ENCODE peak calls at places on chromosomes 6 and 20, in ten cellular contexts. I is posterior vena cava; F is stimulated activated CD4-positive, alpha-beta T cell treated with anti-CD3 and anti-CD28 coated beads, Interleukin-2, amount 100 ng/mL, for 48 hours; J is AG04449; T is fibroblast of lung; P is A172; R is central memory CD4-positive, alpha-beta T cell; K is HEK293T; W is H54; N is naive B cell. O is an unnamed sample.

GRCh38 chr6:131683479-131683878 is 17.7 kb downstream of the OR2A4 start:
- DNase-seq in I (no peak), F (no peak), J (no peak), T (no peak), P (no peak), R (no peak), K (no peak), W (no peak), N (peak), O (no peak)

GRCh38 chr20:50335105-50335504 is 144.5 kb downstream of the CEBPB start:
- DNase-seq in I (peak), F (no peak), J (no peak), T (peak), P (peak), R (no peak), K (peak), W (peak), N (no peak), O (no peak)

GRCh38 chr20:39669659-39670058 is 707.5 kb downstream of the DHX35 start:
- DNase-seq in I (no peak), F (no peak), J (no peak), T (no peak), P (no peak), R (no peak), K (no peak), W (no peak), N (no peak), O (no peak)

GRCh38 chr6:90397929-90398674 is 101.5 kb upstream of the BACH2 start:
- DNase-seq in I (no peak), F (peak), J (no peak), T (peak), P (peak), R (peak), K (no peak), W (no peak), N (peak), O (no peak)

GRCh38 chr6:43396408-43397149 is 27.1 kb upstream of the ZNF318 start:
- DNase-seq in I (no peak), F (no peak), J (no peak), T (no peak), P (no peak), R (no peak), K (no peak), W (no peak), N (no peak), O (no peak)

GRCh38 chr20:42530855-42531674 is 658.6 kb downstream of the PTPRT start:
- DNase-seq in I (no peak), F (no peak), J (no peak), T (no peak), P (no peak), R (no peak), K (peak), W (peak), N (no peak), O (no peak)

GRCh38 chr6:3309391-3310050 is 50.8 kb downstream of the PSMG4 start:
- DNase-seq in I (peak), F (no peak), J (no peak), T (no peak), P (no peak), R (no peak), K (no peak), W (no peak), N (no peak), O (peak)

GRCh38 chr6:39403304-39403703 is 80.8 kb upstream of the KCNK16 start:
- DNase-seq in I (no peak), F (no peak), J (no peak), T (no peak), P (no peak), R (no peak), K (no peak), W (no peak), N (no peak), O (no peak)

GRCh38 chr20:19098806-19099578 is 113.5 kb upstream of the SLC24A3 start:
- DNase-seq in I (no peak), F (no peak), J (no peak), T (no peak), P (no peak), R (no peak), K (no peak), W (no peak), N (no peak), O (no peak)

GRCh38 chr6:46926481-46926880 is 4.7 kb upstream of the ADGRF5 start:
- DNase-seq in I (no peak), F (no peak), J (no peak), T (peak), P (no peak), R (no peak), K (no peak), W (no peak), N (no peak), O (no peak)

GRCh38 chr6:45072014-45072413 is 256.1 kb upstream of the RUNX2 start:
- DNase-seq in I (no peak), F (no peak), J (no peak), T (no peak), P (no peak), R (no peak), K (no peak), W (no peak), N (no peak), O (no peak)

GRCh38 chr6:28078836-28079235 is 1.5 kb upstream of the ZNF165 start:
- DNase-seq in I (no peak), F (no peak), J (no peak), T (no peak), P (no peak), R (no peak), K (no peak), W (no peak), N (no peak), O (no peak)

GRCh38 chr20:7196481-7196880 is 429.0 kb downstream of the BMP2 start:
- DNase-seq in I (no peak), F (no peak), J (no peak), T (peak), P (no peak), R (no peak), K (no peak), W (no peak), N (no peak), O (no peak)

GRCh38 chr6:17101422-17102257 is at the start of gene STMND1:
- DNase-seq in I (no peak), F (no peak), J (no peak), T (peak), P (peak), R (no peak), K (peak), W (no peak), N (no peak), O (no peak)

GRCh38 chr20:36113566-36114247 is 40.8 kb upstream of the EPB41L1 start:
- DNase-seq in I (no peak), F (no peak), J (no peak), T (no peak), P (no peak), R (no peak), K (no peak), W (no peak), N (peak), O (no peak)

GRCh38 chr6:89944181-89944755 is 50.0 kb downstream of the GJA10 start:
- DNase-seq in I (no peak), F (no peak), J (no peak), T (peak), P (no peak), R (no peak), K (no peak), W (no peak), N (no peak), O (no peak)

GRCh38 chr20:53692465-53693067 is 98.9 kb upstream of the ZNF217 start:
- DNase-seq in I (peak), F (no peak), J (peak), T (peak), P (peak), R (no peak), K (no peak), W (peak), N (no peak), O (peak)

GRCh38 chr20:50510706-50511401 is 671 bp downstream of the PTPN1 start:
- DNase-seq in I (no peak), F (no peak), J (no peak), T (no peak), P (no peak), R (no peak), K (no peak), W (no peak), N (no peak), O (no peak)

GRCh38 chr6:89655122-89655521 is 16.6 kb upstream of the LYRM2 start:
- DNase-seq in I (no peak), F (no peak), J (no peak), T (peak), P (peak), R (no peak), K (no peak), W (peak), N (no peak), O (no peak)

GRCh38 chr6:154276810-154277577 is 79.6 kb downstream of the IPCEF1 start:
- DNase-seq in I (no peak), F (no peak), J (no peak), T (peak), P (peak), R (peak), K (peak), W (no peak), N (peak), O (no peak)

GRCh38 chr6:87152528-87152950 is 2.8 kb upstream of the ZNF292 start:
- DNase-seq in I (no peak), F (no peak), J (no peak), T (peak), P (no peak), R (no peak), K (no peak), W (no peak), N (no peak), O (no peak)

GRCh38 chr20:43925215-43925614 is 10.6 kb downstream of the TOX2 start:
- DNase-seq in I (no peak), F (peak), J (no peak), T (no peak), P (no peak), R (no peak), K (no peak), W (no peak), N (no peak), O (no peak)

GRCh38 chr6:154638369-154638768 is 94.8 kb upstream of the SCAF8 start:
- DNase-seq in I (no peak), F (no peak), J (no peak), T (peak), P (peak), R (no peak), K (no peak), W (no peak), N (no peak), O (no peak)

GRCh38 chr6:119147101-119148053 is 68.9 kb upstream of the FAM184A start:
- DNase-seq in I (peak), F (peak), J (peak), T (peak), P (peak), R (no peak), K (no peak), W (peak), N (no peak), O (no peak)

O was measured in mesenteric fat pad.